ENCODE peak calls at places on chromosomes 12 and 14, in nine cellular contexts. One of them, this sample, is unnamed. For H3K4me1, the result is how much of the 10 kb centered on the place peaks cover.

GRCh38 chr14:105014032-105014431 is 6.9 kb downstream of the CDCA4 start:
- DNase-seq in suprapubic skin: no peak
- DNase-seq in GM23248: no peak
- DNase-seq in aorta: peak
- DNase-seq in esophagus muscularis mucosa: no peak
- DNase-seq in iPS DF 6.9: no peak
- DNase-seq in CD8-positive, alpha-beta T cell: no peak
- DNase-seq in fibroblast of lung: no peak
- DNase-seq in CD8-positive, alpha-beta memory T cell: no peak
- DNase-seq in this sample: no peak

GRCh38 chr12:42426733-42427132 is 100.8 kb downstream of the PPHLN1 start:
- DNase-seq in suprapubic skin: no peak
- DNase-seq in GM23248: peak
- DNase-seq in aorta: no peak
- DNase-seq in esophagus muscularis mucosa: no peak
- DNase-seq in iPS DF 6.9: peak
- DNase-seq in CD8-positive, alpha-beta T cell: no peak
- DNase-seq in fibroblast of lung: peak
- DNase-seq in CD8-positive, alpha-beta memory T cell: no peak
- DNase-seq in this sample: peak

GRCh38 chr12:9711664-9712063 is 21.2 kb downstream of the CLECL1 start:
- DNase-seq in suprapubic skin: no peak
- DNase-seq in GM23248: peak
- DNase-seq in aorta: no peak
- DNase-seq in esophagus muscularis mucosa: no peak
- DNase-seq in iPS DF 6.9: no peak
- DNase-seq in CD8-positive, alpha-beta T cell: no peak
- DNase-seq in fibroblast of lung: no peak
- DNase-seq in CD8-positive, alpha-beta memory T cell: no peak
- DNase-seq in this sample: no peak

GRCh38 chr12:52007158-52007921 is 594 bp downstream of the TAMALIN start:
- DNase-seq in suprapubic skin: no peak
- DNase-seq in GM23248: peak
- DNase-seq in aorta: peak
- DNase-seq in esophagus muscularis mucosa: no peak
- DNase-seq in iPS DF 6.9: no peak
- DNase-seq in CD8-positive, alpha-beta T cell: peak
- DNase-seq in fibroblast of lung: peak
- DNase-seq in CD8-positive, alpha-beta memory T cell: peak
- DNase-seq in this sample: peak

GRCh38 chr12:121132601-121133481 is at the start of gene P2RX7:
- DNase-seq in suprapubic skin: peak
- DNase-seq in GM23248: peak
- DNase-seq in aorta: peak
- DNase-seq in esophagus muscularis mucosa: peak
- DNase-seq in iPS DF 6.9: no peak
- DNase-seq in CD8-positive, alpha-beta T cell: peak
- DNase-seq in fibroblast of lung: peak
- DNase-seq in CD8-positive, alpha-beta memory T cell: peak
- DNase-seq in this sample: peak

GRCh38 chr12:111443586-111443985 is 37.9 kb downstream of the SH2B3 start:
- DNase-seq in suprapubic skin: peak
- DNase-seq in GM23248: peak
- DNase-seq in aorta: peak
- DNase-seq in esophagus muscularis mucosa: no peak
- DNase-seq in iPS DF 6.9: no peak
- DNase-seq in CD8-positive, alpha-beta T cell: no peak
- DNase-seq in fibroblast of lung: no peak
- DNase-seq in CD8-positive, alpha-beta memory T cell: no peak
- DNase-seq in this sample: no peak

GRCh38 chr12:125773033-125773432 is 707.8 kb downstream of the AACS start:
- DNase-seq in suprapubic skin: no peak
- DNase-seq in GM23248: peak
- DNase-seq in aorta: no peak
- DNase-seq in esophagus muscularis mucosa: no peak
- DNase-seq in iPS DF 6.9: peak
- DNase-seq in CD8-positive, alpha-beta T cell: no peak
- DNase-seq in fibroblast of lung: no peak
- DNase-seq in CD8-positive, alpha-beta memory T cell: no peak
- DNase-seq in this sample: peak

GRCh38 chr12:22034709-22035506 is 11.1 kb upstream of the CMAS start:
- DNase-seq in suprapubic skin: no peak
- DNase-seq in GM23248: peak
- DNase-seq in aorta: no peak
- DNase-seq in esophagus muscularis mucosa: no peak
- DNase-seq in iPS DF 6.9: no peak
- DNase-seq in CD8-positive, alpha-beta T cell: no peak
- DNase-seq in fibroblast of lung: no peak
- DNase-seq in CD8-positive, alpha-beta memory T cell: no peak
- DNase-seq in this sample: no peak

GRCh38 chr14:25048170-25049126 is 1.5 kb downstream of the STXBP6 start:
- DNase-seq in suprapubic skin: no peak
- DNase-seq in GM23248: peak
- DNase-seq in aorta: no peak
- DNase-seq in esophagus muscularis mucosa: no peak
- DNase-seq in iPS DF 6.9: no peak
- DNase-seq in CD8-positive, alpha-beta T cell: no peak
- DNase-seq in fibroblast of lung: peak
- DNase-seq in CD8-positive, alpha-beta memory T cell: no peak
- DNase-seq in this sample: peak

GRCh38 chr14:79016828-79017505 is 846.8 kb downstream of the NRXN3 start:
- DNase-seq in suprapubic skin: no peak
- DNase-seq in GM23248: peak
- DNase-seq in aorta: no peak
- DNase-seq in esophagus muscularis mucosa: no peak
- DNase-seq in iPS DF 6.9: no peak
- DNase-seq in CD8-positive, alpha-beta T cell: no peak
- DNase-seq in fibroblast of lung: peak
- DNase-seq in CD8-positive, alpha-beta memory T cell: no peak
- DNase-seq in this sample: no peak

GRCh38 chr12:130161261-130162231 is 718 bp upstream of the FZD10 start:
- DNase-seq in suprapubic skin: no peak
- DNase-seq in GM23248: peak
- DNase-seq in aorta: peak
- DNase-seq in esophagus muscularis mucosa: no peak
- DNase-seq in iPS DF 6.9: no peak
- DNase-seq in CD8-positive, alpha-beta T cell: no peak
- DNase-seq in fibroblast of lung: peak
- DNase-seq in CD8-positive, alpha-beta memory T cell: no peak
- DNase-seq in this sample: peak

GRCh38 chr12:53676715-53677611 is 1.1 kb upstream of the ATP5MC2 start:
- DNase-seq in suprapubic skin: peak
- DNase-seq in GM23248: peak
- DNase-seq in aorta: peak
- DNase-seq in esophagus muscularis mucosa: no peak
- DNase-seq in iPS DF 6.9: no peak
- DNase-seq in CD8-positive, alpha-beta T cell: peak
- DNase-seq in fibroblast of lung: peak
- DNase-seq in CD8-positive, alpha-beta memory T cell: no peak
- DNase-seq in this sample: peak

GRCh38 chr14:36524220-36524837 is 4.3 kb upstream of the NKX2-1 start:
- DNase-seq in suprapubic skin: no peak
- DNase-seq in GM23248: no peak
- DNase-seq in aorta: no peak
- DNase-seq in esophagus muscularis mucosa: peak
- DNase-seq in iPS DF 6.9: no peak
- DNase-seq in CD8-positive, alpha-beta T cell: no peak
- DNase-seq in fibroblast of lung: no peak
- DNase-seq in CD8-positive, alpha-beta memory T cell: no peak
- DNase-seq in this sample: no peak

GRCh38 chr14:36524874-36525745 is 5.1 kb upstream of the NKX2-1 start:
- DNase-seq in suprapubic skin: no peak
- DNase-seq in GM23248: peak
- DNase-seq in aorta: no peak
- DNase-seq in esophagus muscularis mucosa: peak
- DNase-seq in iPS DF 6.9: no peak
- DNase-seq in CD8-positive, alpha-beta T cell: no peak
- DNase-seq in fibroblast of lung: no peak
- DNase-seq in CD8-positive, alpha-beta memory T cell: no peak
- DNase-seq in this sample: peak

GRCh38 chr14:36522972-36523685 is 3.1 kb upstream of the NKX2-1 start:
- DNase-seq in suprapubic skin: no peak
- DNase-seq in GM23248: no peak
- DNase-seq in aorta: no peak
- DNase-seq in esophagus muscularis mucosa: peak
- DNase-seq in iPS DF 6.9: no peak
- DNase-seq in CD8-positive, alpha-beta T cell: no peak
- DNase-seq in fibroblast of lung: no peak
- DNase-seq in CD8-positive, alpha-beta memory T cell: no peak
- DNase-seq in this sample: no peak

GRCh38 chr14:36522347-36522971 is 2.4 kb upstream of the NKX2-1 start:
- DNase-seq in suprapubic skin: no peak
- DNase-seq in GM23248: no peak
- DNase-seq in aorta: no peak
- DNase-seq in esophagus muscularis mucosa: peak
- DNase-seq in iPS DF 6.9: no peak
- DNase-seq in CD8-positive, alpha-beta T cell: no peak
- DNase-seq in fibroblast of lung: no peak
- DNase-seq in CD8-positive, alpha-beta memory T cell: no peak
- DNase-seq in this sample: no peak

DNA sequence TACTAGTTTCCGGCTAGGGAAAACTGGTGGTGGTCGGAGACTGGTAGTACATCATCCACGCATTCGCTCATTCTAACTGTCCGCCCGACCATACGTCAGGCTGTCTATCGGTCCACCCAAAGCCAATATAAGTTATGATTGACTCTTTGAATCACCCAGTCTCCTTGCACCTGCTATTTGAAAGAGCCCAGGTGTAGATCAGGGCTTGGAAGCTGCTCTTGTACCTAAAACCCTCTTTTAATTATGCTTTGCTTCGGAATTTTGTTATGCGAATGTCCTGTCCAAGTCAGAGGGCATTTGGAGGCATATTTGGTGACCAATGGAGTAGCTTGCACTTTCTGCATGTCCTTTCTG is 5.7 kb upstream of the NKX2-1 start:
- DNase-seq in suprapubic skin: no peak
- DNase-seq in GM23248: no peak
- DNase-seq in aorta: no peak
- DNase-seq in esophagus muscularis mucosa: peak
- DNase-seq in iPS DF 6.9: no peak
- DNase-seq in CD8-positive, alpha-beta T cell: no peak
- DNase-seq in fibroblast of lung: no peak
- DNase-seq in CD8-positive, alpha-beta memory T cell: no peak
- DNase-seq in this sample: no peak
- H3K4me1 ChIP-seq in suprapubic skin: under half
- H3K4me1 ChIP-seq in GM23248: under half
- H3K4me1 ChIP-seq in aorta: under half
- H3K4me1 ChIP-seq in esophagus muscularis mucosa: under half
- H3K4me1 ChIP-seq in iPS DF 6.9: under half
- H3K4me1 ChIP-seq in CD8-positive, alpha-beta T cell: under half
- H3K4me1 ChIP-seq in fibroblast of lung: under half
- H3K4me1 ChIP-seq in CD8-positive, alpha-beta memory T cell: under half
- H3K4me1 ChIP-seq in this sample: under half

GRCh38 chr14:76956253-76957090 is 72.0 kb downstream of the IRF2BPL start:
- DNase-seq in suprapubic skin: peak
- DNase-seq in GM23248: peak
- DNase-seq in aorta: peak
- DNase-seq in esophagus muscularis mucosa: peak
- DNase-seq in iPS DF 6.9: peak
- DNase-seq in CD8-positive, alpha-beta T cell: peak
- DNase-seq in fibroblast of lung: peak
- DNase-seq in CD8-positive, alpha-beta memory T cell: peak
- DNase-seq in this sample: peak

GRCh38 chr14:76954791-76955190 is 73.7 kb downstream of the IRF2BPL start:
- DNase-seq in suprapubic skin: no peak
- DNase-seq in GM23248: peak
- DNase-seq in aorta: no peak
- DNase-seq in esophagus muscularis mucosa: no peak
- DNase-seq in iPS DF 6.9: no peak
- DNase-seq in CD8-positive, alpha-beta T cell: no peak
- DNase-seq in fibroblast of lung: no peak
- DNase-seq in CD8-positive, alpha-beta memory T cell: no peak
- DNase-seq in this sample: no peak

GRCh38 chr14:76954371-76954770 is 74.1 kb downstream of the IRF2BPL start:
- DNase-seq in suprapubic skin: no peak
- DNase-seq in GM23248: peak
- DNase-seq in aorta: no peak
- DNase-seq in esophagus muscularis mucosa: no peak
- DNase-seq in iPS DF 6.9: no peak
- DNase-seq in CD8-positive, alpha-beta T cell: no peak
- DNase-seq in fibroblast of lung: no peak
- DNase-seq in CD8-positive, alpha-beta memory T cell: no peak
- DNase-seq in this sample: no peak

GRCh38 chr14:76957224-76957881 is 71.2 kb downstream of the IRF2BPL start:
- DNase-seq in suprapubic skin: no peak
- DNase-seq in GM23248: peak
- DNase-seq in aorta: no peak
- DNase-seq in esophagus muscularis mucosa: no peak
- DNase-seq in iPS DF 6.9: no peak
- DNase-seq in CD8-positive, alpha-beta T cell: peak
- DNase-seq in fibroblast of lung: no peak
- DNase-seq in CD8-positive, alpha-beta memory T cell: peak
- DNase-seq in this sample: no peak

GRCh38 chr14:76955575-76956252 is 72.8 kb downstream of the IRF2BPL start:
- DNase-seq in suprapubic skin: no peak
- DNase-seq in GM23248: peak
- DNase-seq in aorta: no peak
- DNase-seq in esophagus muscularis mucosa: no peak
- DNase-seq in iPS DF 6.9: no peak
- DNase-seq in CD8-positive, alpha-beta T cell: peak
- DNase-seq in fibroblast of lung: peak
- DNase-seq in CD8-positive, alpha-beta memory T cell: peak
- DNase-seq in this sample: peak
- H3K4me1 ChIP-seq in suprapubic skin: half or more
- H3K4me1 ChIP-seq in GM23248: half or more
- H3K4me1 ChIP-seq in aorta: under half
- H3K4me1 ChIP-seq in esophagus muscularis mucosa: half or more
- H3K4me1 ChIP-seq in iPS DF 6.9: under half
- H3K4me1 ChIP-seq in CD8-positive, alpha-beta T cell: under half
- H3K4me1 ChIP-seq in fibroblast of lung: under half
- H3K4me1 ChIP-seq in CD8-positive, alpha-beta memory T cell: under half
- H3K4me1 ChIP-seq in this sample: under half

DNA sequence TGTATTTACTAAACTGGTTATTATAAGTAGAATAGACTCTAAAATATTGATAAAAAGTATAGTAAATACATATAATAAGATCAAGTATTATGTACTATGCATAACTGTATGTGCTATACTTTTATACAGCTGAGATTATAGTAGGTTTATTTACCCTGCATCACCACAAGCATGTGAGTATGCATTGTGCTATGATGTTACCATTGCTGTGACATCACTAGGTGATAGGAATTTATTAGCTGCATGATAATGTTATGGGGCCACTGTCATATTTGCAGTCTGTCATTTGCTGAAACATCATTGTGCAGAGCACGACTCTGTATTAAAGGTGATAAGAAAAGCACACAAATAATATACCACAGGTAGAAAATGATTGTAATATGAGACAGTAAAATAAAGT is 385.6 kb downstream of the ZFP36L1 start:
- DNase-seq in suprapubic skin: no peak
- DNase-seq in GM23248: no peak
- DNase-seq in aorta: no peak
- DNase-seq in esophagus muscularis mucosa: no peak
- DNase-seq in iPS DF 6.9: no peak
- DNase-seq in CD8-positive, alpha-beta T cell: no peak
- DNase-seq in fibroblast of lung: no peak
- DNase-seq in CD8-positive, alpha-beta memory T cell: no peak
- DNase-seq in this sample: no peak
- H3K4me1 ChIP-seq in suprapubic skin: under half
- H3K4me1 ChIP-seq in GM23248: half or more
- H3K4me1 ChIP-seq in aorta: under half
- H3K4me1 ChIP-seq in esophagus muscularis mucosa: under half
- H3K4me1 ChIP-seq in iPS DF 6.9: under half
- H3K4me1 ChIP-seq in CD8-positive, alpha-beta T cell: under half
- H3K4me1 ChIP-seq in fibroblast of lung: under half
- H3K4me1 ChIP-seq in CD8-positive, alpha-beta memory T cell: under half
- H3K4me1 ChIP-seq in this sample: under half

GRCh38 chr14:69726761-69727511 is 40.0 kb upstream of the SRSF5 start:
- DNase-seq in suprapubic skin: peak
- DNase-seq in GM23248: peak
- DNase-seq in aorta: peak
- DNase-seq in esophagus muscularis mucosa: peak
- DNase-seq in iPS DF 6.9: no peak
- DNase-seq in CD8-positive, alpha-beta T cell: peak
- DNase-seq in fibroblast of lung: peak
- DNase-seq in CD8-positive, alpha-beta memory T cell: peak
- DNase-seq in this sample: peak
- H3K4me1 ChIP-seq in suprapubic skin: under half
- H3K4me1 ChIP-seq in GM23248: under half
- H3K4me1 ChIP-seq in aorta: under half
- H3K4me1 ChIP-seq in esophagus muscularis mucosa: under half
- H3K4me1 ChIP-seq in iPS DF 6.9: under half
- H3K4me1 ChIP-seq in CD8-positive, alpha-beta T cell: under half
- H3K4me1 ChIP-seq in fibroblast of lung: under half
- H3K4me1 ChIP-seq in CD8-positive, alpha-beta memory T cell: under half
- H3K4me1 ChIP-seq in this sample: under half

This sample was measured in right cardiac atrium.